ENCODE peak calls at places on chromosomes 1 and 21, in nine cellular contexts. R, N, W, T, U, I, Y, M and X are unnamed samples.

GRCh38 chr1:19665456-19666138 is 922 bp downstream of the HTR6 start:
- DNase-seq in R (no peak), U (peak), T (no peak), I (no peak), N (no peak), M (no peak), W (peak), Y (no peak), X (no peak)

GRCh38 chr1:18854331-18855025 is 5.0 kb downstream of the TAS1R2 start:
- DNase-seq in Y (no peak), N (no peak), R (no peak), M (peak), W (no peak), U (no peak), I (no peak), T (no peak), X (no peak)

GRCh38 chr1:113429461-113430153 is 39.3 kb downstream of the MAGI3 start:
- DNase-seq in M (no peak), W (no peak), N (no peak), T (no peak), R (no peak), U (no peak), I (no peak), Y (peak), X (no peak)

GRCh38 chr1:47997289-47998200 is at the start of gene TRABD2B:
- DNase-seq in W (peak), R (peak), M (peak), N (peak), Y (peak), U (peak), I (peak), T (peak), X (peak)

GRCh38 chr1:11062965-11063401 is 3.2 kb upstream of the SRM start:
- DNase-seq in N (peak), M (no peak), I (peak), T (no peak), R (no peak), Y (peak), U (no peak), W (no peak), X (peak)

GRCh38 chr1:242523282-242523967 is 1.1 kb downstream of the PLD5 start:
- DNase-seq in T (no peak), W (peak), R (no peak), U (no peak), M (no peak), N (no peak), Y (no peak), I (no peak), X (no peak)

GRCh38 chr1:51583532-51583931 is 33.4 kb upstream of the OSBPL9 start:
- DNase-seq in R (peak), I (no peak), W (no peak), M (peak), N (peak), T (peak), Y (peak), U (peak), X (peak)

GRCh38 chr1:197029749-197030148 is 37.3 kb downstream of the F13B start:
- DNase-seq in M (no peak), N (no peak), Y (no peak), U (no peak), I (no peak), T (no peak), W (no peak), R (no peak), X (no peak)

GRCh38 chr1:47031059-47031458 is 7.6 kb downstream of the CYP4X1 start:
- DNase-seq in Y (peak), T (peak), W (no peak), M (no peak), N (no peak), R (no peak), U (no peak), I (no peak), X (no peak)

GRCh38 chr1:200099040-200099439 is 71.5 kb downstream of the NR5A2 start:
- DNase-seq in U (peak), W (no peak), N (no peak), I (no peak), T (no peak), Y (peak), M (no peak), R (no peak), X (no peak)

GRCh38 chr1:58722967-58723366 is 23.1 kb upstream of the MYSM1 start:
- DNase-seq in N (no peak), W (no peak), M (no peak), Y (no peak), T (no peak), U (no peak), R (no peak), I (no peak), X (no peak)

GRCh38 chr1:94048413-94049164 is 72.4 kb downstream of the ABCA4 start:
- DNase-seq in U (no peak), M (no peak), W (peak), I (no peak), R (no peak), T (no peak), N (no peak), Y (peak), X (no peak)

GRCh38 chr1:13543927-13544556 is 30.2 kb upstream of the LRRC38 start:
- DNase-seq in N (no peak), I (no peak), T (peak), Y (peak), R (peak), M (peak), W (peak), U (peak), X (peak)

GRCh38 chr1:190416239-190416638 is 61.4 kb downstream of the BRINP3 start:
- DNase-seq in M (no peak), W (no peak), R (no peak), T (no peak), U (no peak), Y (no peak), I (no peak), N (no peak), X (no peak)

GRCh38 chr1:205183676-205184335 is 27.7 kb downstream of the DSTYK start:
- DNase-seq in N (no peak), I (peak), M (no peak), T (no peak), W (no peak), R (no peak), U (no peak), Y (peak), X (no peak)

GRCh38 chr1:54710841-54711240 is 4.8 kb upstream of the TTC4 start:
- DNase-seq in U (no peak), T (no peak), W (no peak), R (no peak), Y (no peak), I (no peak), M (no peak), N (no peak), X (no peak)

GRCh38 chr1:233367057-233367759 is 39.7 kb downstream of the MAP3K21 start:
- DNase-seq in M (no peak), U (no peak), R (no peak), I (no peak), W (peak), T (no peak), N (no peak), Y (no peak), X (no peak)

GRCh38 chr21:39073717-39074116 is 109.5 kb downstream of the PSMG1 start:
- DNase-seq in Y (no peak), T (no peak), N (no peak), U (no peak), R (no peak), W (no peak), I (no peak), M (no peak), X (no peak)

GRCh38 chr21:28142692-28143091 is 850.0 kb downstream of the LTN1 start:
- DNase-seq in W (no peak), I (peak), R (no peak), N (no peak), T (no peak), U (no peak), Y (peak), M (no peak), X (no peak)

GRCh38 chr1:245311887-245312286 is 157.1 kb downstream of the KIF26B start:
- DNase-seq in U (no peak), R (no peak), Y (no peak), I (no peak), M (no peak), T (no peak), W (no peak), N (no peak), X (no peak)
- TF ChIP-seq CTCF in U (no peak), R (no peak), Y (no peak), I (no peak), M (no peak), T (no peak), W (no peak), N (no peak), X (no peak)

GRCh38 chr1:40711465-40712404 is 20.2 kb downstream of the NFYC start:
- DNase-seq in I (peak), R (no peak), Y (peak), U (no peak), M (no peak), W (no peak), N (no peak), T (no peak), X (no peak)
- H3K4me3 ChIP-seq in I (no peak), R (peak), Y (peak), U (no peak), M (peak), W (peak), N (no peak), T (no peak), X (peak)

DNA sequence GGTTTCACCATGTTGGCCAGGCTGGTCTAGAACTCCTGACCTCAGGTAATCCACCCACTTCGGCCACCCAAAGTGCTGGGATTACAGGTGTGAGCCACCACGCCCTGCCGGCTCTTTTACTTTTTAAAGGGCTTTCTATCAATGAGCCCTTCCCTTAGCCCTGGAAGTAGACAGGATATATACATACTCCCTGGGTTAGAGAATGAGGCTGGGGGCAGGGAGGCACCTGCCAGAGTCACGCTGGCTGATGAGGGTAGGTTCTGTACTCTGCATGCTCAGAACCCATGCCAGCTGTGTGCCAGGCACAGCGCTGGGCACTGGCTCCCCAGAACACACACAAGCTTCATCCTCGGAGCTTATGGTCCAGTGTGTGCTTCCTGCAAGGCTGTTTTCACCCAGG is 113.6 kb upstream of the IPO9 start:
- DNase-seq in U (no peak), M (no peak), Y (no peak), W (no peak), N (no peak), T (no peak), I (no peak), R (no peak), X (peak)
- H3K27ac ChIP-seq in U (peak), M (peak), Y (peak), W (no peak), N (peak), T (peak), I (peak), R (peak), X (peak)

GRCh38 chr1:226733309-226733708 is 5.8 kb downstream of the ITPKB start:
- DNase-seq in R (no peak), U (no peak), M (no peak), I (no peak), N (no peak), W (no peak), T (no peak), Y (no peak), X (peak)
- TF ChIP-seq CTCF in R (no peak), U (no peak), M (no peak), I (no peak), N (no peak), W (no peak), T (no peak), Y (no peak), X (no peak)